ENCODE peak calls at places on chromosomes 3 and 15, in seven cellular contexts. N is tibial nerve, V is heart left ventricle, J is H9, B is heart right ventricle, D is sigmoid colon, Z is psoas muscle. K is an unnamed sample.

GRCh38 chr3:23288286-23288685 is 85.2 kb downstream of the UBE2E2 start:
- DNase-seq in J (no peak), B (no peak), Z (no peak), D (no peak), N (no peak), V (no peak), K (no peak)

GRCh38 chr15:48566669-48567068 is 78.8 kb downstream of the FBN1 start:
- DNase-seq in D (no peak), V (no peak), Z (no peak), B (no peak), J (no peak), N (no peak), K (no peak)

GRCh38 chr3:38032328-38032865 is 3.0 kb upstream of the PLCD1 start:
- DNase-seq in D (no peak), N (no peak), J (no peak), V (no peak), B (no peak), Z (no peak), K (no peak)

GRCh38 chr3:195085356-195086130 is 185.4 kb downstream of the XXYLT1 start:
- DNase-seq in Z (peak), J (no peak), V (peak), N (no peak), B (no peak), D (no peak), K (no peak)

GRCh38 chr3:32109256-32109655 is 2.8 kb downstream of the GPD1L start:
- DNase-seq in V (peak), Z (peak), D (peak), J (no peak), N (peak), B (peak), K (peak)

GRCh38 chr3:149339931-149340309 is 6.5 kb upstream of the TM4SF18 start:
- DNase-seq in Z (peak), D (peak), B (peak), V (peak), N (peak), J (peak), K (no peak)

GRCh38 chr15:59232476-59232875 is 25.8 kb downstream of the LDHAL6B start:
- DNase-seq in J (no peak), B (no peak), V (no peak), Z (no peak), D (no peak), N (no peak), K (no peak)

GRCh38 chr3:78659386-78659987 is 1108.3 kb downstream of the ROBO1 start:
- DNase-seq in J (no peak), D (no peak), Z (no peak), V (no peak), N (peak), B (peak), K (no peak)

GRCh38 chr15:59168536-59168935 is 38.1 kb upstream of the LDHAL6B start:
- DNase-seq in N (no peak), D (no peak), Z (no peak), B (no peak), J (no peak), V (no peak), K (no peak)

GRCh38 chr3:113065336-113065735 is 74.6 kb downstream of the GTPBP8 start:
- DNase-seq in N (no peak), J (no peak), Z (no peak), D (no peak), B (no peak), V (no peak), K (no peak)

GRCh38 chr15:51185213-51185619 is 90.5 kb upstream of the TNFAIP8L3 start:
- DNase-seq in N (no peak), B (no peak), D (no peak), V (no peak), J (no peak), Z (no peak), K (no peak)

GRCh38 chr15:85000189-85000864 is 18.7 kb downstream of the PDE8A start:
- DNase-seq in B (no peak), V (no peak), Z (no peak), J (no peak), N (no peak), D (no peak), K (no peak)

GRCh38 chr15:70437882-70438331 is 325.5 kb downstream of the UACA start:
- DNase-seq in B (no peak), V (peak), J (peak), D (no peak), Z (no peak), N (no peak), K (no peak)

GRCh38 chr3:16917980-16918682 is 33.4 kb downstream of the PLCL2 start:
- DNase-seq in N (no peak), Z (no peak), D (no peak), J (no peak), V (no peak), B (no peak), K (no peak)

GRCh38 chr15:50823281-50823680 is 57.8 kb upstream of the SPPL2A start:
- DNase-seq in Z (no peak), N (no peak), D (no peak), B (no peak), V (no peak), J (no peak), K (no peak)

GRCh38 chr3:59127071-59127470 is 77.2 kb upstream of the CFAP20DC start:
- DNase-seq in N (no peak), B (no peak), Z (no peak), V (no peak), D (no peak), J (no peak), K (no peak)

GRCh38 chr3:126746395-126747177 is 42.5 kb downstream of the CHCHD6 start:
- DNase-seq in D (no peak), B (peak), J (no peak), N (peak), V (peak), Z (no peak), K (no peak)

GRCh38 chr3:179247289-179248020 is 3.5 kb downstream of the KCNMB3 start:
- DNase-seq in V (no peak), J (no peak), N (no peak), Z (no peak), D (no peak), B (no peak), K (no peak)

GRCh38 chr3:20343790-20344189 is 157.8 kb upstream of the SGO1 start:
- DNase-seq in Z (no peak), J (no peak), N (no peak), V (no peak), D (no peak), B (no peak), K (no peak)

GRCh38 chr3:26624209-26624775 is 1.7 kb downstream of the LRRC3B start:
- DNase-seq in N (no peak), J (peak), V (no peak), Z (peak), D (peak), B (no peak), K (no peak)

GRCh38 chr15:99955532-99955931 is 222.3 kb upstream of the LYSMD4 start:
- DNase-seq in V (no peak), N (no peak), B (no peak), Z (no peak), J (no peak), D (peak), K (no peak)

GRCh38 chr15:69305933-69306568 is 7.3 kb downstream of the PAQR5 start:
- DNase-seq in V (no peak), D (no peak), B (no peak), Z (no peak), J (no peak), N (no peak), K (no peak)

GRCh38 chr3:13072239-13073041 is 789 bp downstream of the IQSEC1 start:
- DNase-seq in Z (peak), J (peak), V (peak), D (no peak), B (peak), N (no peak), K (peak)

GRCh38 chr3:48432411-48433371 is 2.8 kb upstream of the PLXNB1 start:
- DNase-seq in B (no peak), J (peak), D (peak), N (no peak), Z (no peak), V (no peak), K (no peak)

GRCh38 chr3:64341355-64341754 is 116.1 kb upstream of the PRICKLE2 start:
- DNase-seq in N (no peak), Z (no peak), J (no peak), D (no peak), V (no peak), B (no peak), K (no peak)

GRCh38 chr15:89632563-89633430 is 22.5 kb downstream of the KIF7 start:
- DNase-seq in Z (no peak), D (no peak), N (no peak), J (no peak), B (no peak), V (no peak), K (no peak)

GRCh38 chr3:144444061-144444460 is 472.4 kb downstream of the DIPK2A start:
- DNase-seq in Z (no peak), D (no peak), B (no peak), J (no peak), N (no peak), V (no peak), K (no peak)

GRCh38 chr3:112470791-112471190 is 28.5 kb downstream of the BTLA start:
- DNase-seq in N (no peak), V (no peak), B (no peak), D (no peak), Z (no peak), J (no peak), K (no peak)

GRCh38 chr3:69612791-69613190 is 126.5 kb upstream of the MITF start:
- DNase-seq in J (no peak), D (no peak), B (no peak), V (no peak), Z (no peak), N (no peak), K (no peak)

GRCh38 chr3:129311054-129311902 is 32.6 kb downstream of the HMCES start:
- DNase-seq in N (no peak), B (no peak), Z (peak), J (no peak), D (no peak), V (no peak), K (no peak)
- H3K27ac ChIP-seq in N (no peak), B (no peak), Z (no peak), J (no peak), D (no peak), V (no peak), K (no peak)

GRCh38 chr3:50624634-50625033 is 7.7 kb downstream of the MAPKAPK3 start:
- DNase-seq in N (no peak), B (no peak), D (no peak), V (no peak), Z (no peak), J (peak), K (no peak)

GRCh38 chr3:50625131-50625878 is 8.4 kb downstream of the MAPKAPK3 start:
- DNase-seq in N (no peak), B (no peak), Z (no peak), V (no peak), J (no peak), D (no peak), K (no peak)

GRCh38 chr3:50622881-50623280 is 5.9 kb downstream of the MAPKAPK3 start:
- DNase-seq in B (no peak), J (no peak), V (no peak), D (no peak), N (no peak), Z (no peak), K (no peak)

GRCh38 chr3:50625879-50626182 is 8.9 kb downstream of the MAPKAPK3 start:
- DNase-seq in B (no peak), J (no peak), N (no peak), D (no peak), Z (peak), V (no peak), K (no peak)

DNA sequence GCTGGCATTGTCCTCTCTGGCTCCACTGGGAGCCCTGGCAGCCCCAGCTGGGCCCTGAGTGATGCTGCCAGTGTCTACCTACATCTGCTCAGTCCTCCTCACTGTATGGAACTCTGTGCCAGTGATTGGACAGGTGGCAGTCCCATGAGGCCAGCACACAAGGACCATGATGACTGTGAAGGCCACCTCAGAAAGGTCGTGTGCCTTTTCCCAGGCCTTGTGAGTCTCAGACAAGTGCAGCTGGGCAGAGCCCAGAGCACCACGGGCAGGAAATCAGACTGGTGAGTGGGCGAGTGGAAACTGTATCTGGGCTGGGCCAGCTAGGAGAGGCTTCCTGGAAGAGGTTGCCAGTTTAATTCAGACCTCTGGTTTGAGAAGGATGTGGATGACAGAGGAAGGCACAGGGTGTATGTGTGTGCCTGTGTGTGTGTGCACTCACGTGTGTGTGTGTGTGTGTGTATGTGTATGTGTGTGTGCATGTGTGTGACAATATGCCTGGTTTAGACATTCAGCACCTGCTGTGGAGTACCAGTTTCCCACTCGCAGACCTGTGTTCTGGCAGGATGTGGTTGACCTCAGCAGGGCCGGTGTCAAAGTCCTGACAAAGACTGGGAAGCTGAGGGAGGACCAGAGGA is 7.0 kb downstream of the MAPKAPK3 start:
- DNase-seq in D (no peak), B (no peak), Z (peak), J (no peak), V (no peak), N (no peak), K (no peak)
- H3K27ac ChIP-seq in D (no peak), B (peak), Z (peak), J (no peak), V (peak), N (no peak), K (no peak)

DNA sequence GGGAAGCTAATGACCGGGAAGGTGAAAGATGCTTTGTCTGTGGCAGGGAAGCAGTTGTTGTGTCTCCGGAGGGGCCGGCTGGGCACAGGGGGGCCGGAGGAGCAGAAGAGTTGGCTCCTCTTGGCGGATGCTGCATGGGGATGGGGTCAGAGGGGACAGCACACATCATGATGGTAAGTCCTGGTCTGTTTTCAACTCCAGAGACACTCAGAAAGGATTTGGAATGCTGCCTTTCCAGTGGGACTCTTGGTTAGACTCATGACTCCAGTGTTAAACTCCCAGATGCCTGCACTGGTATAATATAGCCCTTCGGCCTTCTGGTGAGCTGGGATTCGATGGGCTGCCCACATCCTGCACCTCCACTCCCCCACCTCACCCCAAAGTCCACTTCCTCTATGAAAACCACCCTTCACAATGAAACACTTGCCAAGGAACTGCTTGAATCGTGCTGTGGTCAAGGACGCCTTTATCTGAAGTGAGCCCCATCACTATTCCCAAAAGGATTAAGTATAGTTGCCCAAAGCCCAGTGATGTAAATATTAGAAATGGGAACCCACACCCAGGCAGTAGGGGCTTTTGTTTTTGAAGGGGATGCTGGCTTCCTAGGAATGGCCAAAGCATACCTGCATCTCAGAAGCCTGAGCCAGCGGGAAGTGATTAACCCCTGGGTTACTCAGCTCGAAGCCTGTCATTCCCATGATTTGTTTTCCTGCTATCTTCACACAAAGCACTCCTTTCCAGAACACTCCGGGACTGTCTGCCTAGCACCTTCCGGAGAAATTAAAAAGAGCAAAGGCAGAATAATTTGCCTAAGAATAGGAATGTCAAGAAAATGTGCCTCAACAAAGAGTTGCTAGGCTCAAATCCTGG is 33.8 kb downstream of the TPM1 start:
- DNase-seq in Z (no peak), N (no peak), B (no peak), D (no peak), V (no peak), J (peak), K (no peak)
- H3K27ac ChIP-seq in Z (no peak), N (no peak), B (no peak), D (peak), V (no peak), J (peak), K (no peak)

DNA sequence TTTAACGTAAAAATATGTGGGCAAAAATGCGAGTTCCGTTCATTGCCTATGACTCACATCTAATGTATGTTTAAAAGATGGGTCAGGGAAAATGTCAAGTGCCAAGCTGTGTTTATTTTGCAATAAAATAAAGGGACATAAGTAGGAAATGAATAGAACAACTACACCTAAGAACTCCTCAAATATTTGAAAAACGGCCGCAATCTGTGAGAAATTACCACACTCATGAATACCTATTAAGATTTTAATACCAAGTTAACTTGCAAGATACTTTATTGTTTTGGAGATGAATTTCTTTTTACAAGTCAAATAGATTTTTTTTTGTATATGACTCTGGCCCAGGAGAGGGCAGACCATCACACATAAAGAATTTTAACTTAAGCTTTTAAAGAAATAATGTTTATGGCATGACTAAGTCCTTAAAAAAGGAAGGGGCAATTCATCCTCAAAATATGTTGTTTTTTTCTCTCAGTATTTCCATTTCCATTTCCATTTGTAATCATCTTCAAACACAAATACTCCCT is 152.7 kb downstream of the SUCNR1 start:
- DNase-seq in B (no peak), N (no peak), V (no peak), Z (no peak), J (no peak), D (no peak), K (no peak)
- H3K27ac ChIP-seq in B (no peak), N (no peak), V (no peak), Z (no peak), J (no peak), D (no peak), K (no peak)

DNA sequence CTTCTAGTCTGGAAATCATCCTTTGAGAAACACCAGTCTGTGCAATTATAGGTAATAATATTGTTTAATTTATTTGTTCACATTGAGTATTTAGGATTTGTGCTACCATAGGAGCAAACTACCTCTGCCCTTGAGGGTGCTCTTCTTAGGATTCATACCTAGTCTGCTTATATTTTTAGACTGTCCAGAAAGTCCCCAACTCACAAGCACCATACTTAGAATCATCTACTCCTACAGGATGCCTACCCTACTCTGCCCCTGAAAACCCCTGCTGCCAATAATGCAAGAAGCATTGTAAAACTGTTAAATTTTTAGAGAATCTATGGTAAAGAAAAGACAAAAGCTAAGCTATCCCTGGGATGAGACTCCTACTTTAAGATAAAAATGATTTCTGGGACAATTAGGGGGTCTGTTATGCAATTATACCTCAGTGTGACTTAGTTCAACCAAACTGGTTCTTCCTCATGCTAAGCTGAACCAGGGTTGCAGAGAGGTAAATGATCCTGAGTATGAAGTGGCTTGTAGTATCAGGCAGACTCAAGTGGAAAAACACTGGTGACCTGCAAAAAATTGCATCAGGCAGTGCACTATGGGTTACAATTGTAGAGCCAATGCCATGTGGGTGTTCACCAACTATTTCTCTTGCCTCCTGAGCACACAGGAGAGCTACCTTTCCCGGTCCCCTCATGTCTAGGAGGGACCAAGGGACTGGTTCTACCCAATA is 133.3 kb downstream of the TNIK start:
- DNase-seq in D (no peak), J (no peak), Z (no peak), V (no peak), N (no peak), B (no peak), K (no peak)
- H3K27ac ChIP-seq in D (no peak), J (no peak), Z (peak), V (no peak), N (no peak), B (no peak), K (no peak)